ENCODE peak calls at places on chromosomes 5 and 9, in six cellular contexts. P is sigmoid colon; K is amniotic stem cell; L is mucosa of gallbladder; Y is NCI-H748 treated with DMSO at 0.1 percent for 48 hours; Z is activated CD4-positive, alpha-beta T cell treated with anti-CD3 and anti-CD28 coated beads, Interleukin-2, amount 10 ng/mL, durations not matched to agents 7 days and 5 days. W is an unnamed sample.

GRCh38 chr5:66538531-66538930 is 57.7 kb upstream of the MAST4 start:
- DNase-seq in P (no peak), K (no peak), L (no peak), Y (no peak), Z (no peak), W (no peak)

GRCh38 chr9:136013116-136013515 is 51.9 kb upstream of the UBAC1 start:
- DNase-seq in P (peak), K (no peak), L (no peak), Y (no peak), Z (no peak), W (no peak)

GRCh38 chr5:171495122-171495700 is 75.8 kb downstream of the FGF18 start:
- DNase-seq in P (no peak), K (no peak), L (no peak), Y (no peak), Z (no peak), W (no peak)

GRCh38 chr9:129596541-129597328 is 24.2 kb downstream of the C9orf50 start:
- DNase-seq in P (peak), K (no peak), L (peak), Y (no peak), Z (no peak), W (no peak)

GRCh38 chr5:139131062-139131856 is 66.9 kb downstream of the SIL1 start:
- DNase-seq in P (peak), K (no peak), L (no peak), Y (no peak), Z (no peak), W (no peak)

GRCh38 chr5:127351418-127351817 is 60.8 kb downstream of the MEGF10 start:
- DNase-seq in P (no peak), K (no peak), L (no peak), Y (no peak), Z (no peak), W (no peak)

GRCh38 chr5:109645591-109646236 is 44.0 kb upstream of the MAN2A1 start:
- DNase-seq in P (no peak), K (no peak), L (no peak), Y (no peak), Z (no peak), W (no peak)

GRCh38 chr9:26687421-26687820 is 205.2 kb downstream of the CAAP1 start:
- DNase-seq in P (no peak), K (no peak), L (no peak), Y (no peak), Z (no peak), W (no peak)

GRCh38 chr9:35733109-35733541 is 659 bp downstream of the CREB3 start:
- DNase-seq in P (no peak), K (peak), L (peak), Y (peak), Z (no peak), W (no peak)

GRCh38 chr5:127002390-127002789 is 28.0 kb downstream of the MARCHF3 start:
- DNase-seq in P (no peak), K (no peak), L (no peak), Y (no peak), Z (no peak), W (no peak)

GRCh38 chr9:78144663-78145377 is 91.1 kb upstream of the CEP78 start:
- DNase-seq in P (no peak), K (no peak), L (no peak), Y (no peak), Z (no peak), W (no peak)

GRCh38 chr5:158165647-158166046 is 306.7 kb upstream of the CLINT1 start:
- DNase-seq in P (no peak), K (no peak), L (no peak), Y (no peak), Z (no peak), W (no peak)